ENCODE peak calls at places on chromosomes 11 and 22, in nine cellular contexts. C is WTC11; U is fibroblast of lung; W is stimulated activated CD4-positive, alpha-beta T cell treated with anti-CD3 and anti-CD28 coated beads, TNF-alpha, amount 100 ng/mL, for 4 hours; P is activated T-helper 1 cell treated with anti-CD3 and anti-CD28 coated beads, Interleukin-12 subunit alpha, Interleukin-12 subunit beta, Interleukin-2, Interleukin-4 antibody, amounts not matched to agents 30 ng/mL and 10 ng/mL and 1 ng/mL, durations not matched to agents 14 hours and 24 hours and 36 hours; Z is tibial nerve; L is T-helper 2 cell; J is effector memory CD4-positive, alpha-beta T cell; H is Peyer's patch. I is an unnamed sample.

GRCh38 chr22:20793386-20794131 is 19.6 kb downstream of the SERPIND1 start:
- DNase-seq in C (no peak), U (peak), W (no peak), P (no peak), Z (no peak), L (no peak), J (no peak), H (no peak), I (no peak)

GRCh38 chr22:46336119-46337078 is 885 bp downstream of the TRMU start:
- DNase-seq in C (peak), U (peak), W (no peak), P (no peak), Z (no peak), L (no peak), J (no peak), H (no peak), I (peak)

GRCh38 chr22:42214625-42215415 is 55.6 kb downstream of the TCF20 start:
- DNase-seq in C (no peak), U (no peak), W (no peak), P (no peak), Z (no peak), L (no peak), J (no peak), H (no peak), I (no peak)

GRCh38 chr11:124086447-124086846 is 28.8 kb upstream of the VWA5A start:
- DNase-seq in C (no peak), U (no peak), W (no peak), P (no peak), Z (no peak), L (no peak), J (no peak), H (no peak), I (no peak)

GRCh38 chr11:78008174-78008573 is 13.7 kb upstream of the INTS4 start:
- DNase-seq in C (no peak), U (no peak), W (no peak), P (no peak), Z (no peak), L (no peak), J (no peak), H (no peak), I (no peak)

GRCh38 chr11:124612567-124613245 is 1.5 kb downstream of the PANX3 start:
- DNase-seq in C (peak), U (no peak), W (no peak), P (no peak), Z (no peak), L (no peak), J (no peak), H (no peak), I (no peak)

GRCh38 chr11:432501-433100 is 9.2 kb downstream of the ANO9 start:
- DNase-seq in C (no peak), U (no peak), W (no peak), P (no peak), Z (no peak), L (no peak), J (no peak), H (no peak), I (no peak)

GRCh38 chr22:20249797-20250354 is 18.2 kb downstream of the RTN4R start:
- DNase-seq in C (no peak), U (peak), W (no peak), P (no peak), Z (peak), L (no peak), J (no peak), H (no peak), I (no peak)

GRCh38 chr11:65899356-65900124 is 648 bp downstream of the FOSL1 start:
- DNase-seq in C (peak), U (peak), W (peak), P (peak), Z (no peak), L (peak), J (peak), H (peak), I (peak)

GRCh38 chr11:7536102-7536501 is 22.3 kb downstream of the PPFIBP2 start:
- DNase-seq in C (peak), U (no peak), W (no peak), P (no peak), Z (no peak), L (no peak), J (no peak), H (peak), I (peak)

GRCh38 chr11:66414120-66414934 is 6.5 kb upstream of the NPAS4 start:
- DNase-seq in C (peak), U (no peak), W (no peak), P (no peak), Z (no peak), L (no peak), J (no peak), H (no peak), I (no peak)

GRCh38 chr22:44109417-44109816 is 71.3 kb upstream of the PARVG start:
- DNase-seq in C (no peak), U (no peak), W (no peak), P (no peak), Z (no peak), L (no peak), J (no peak), H (no peak), I (no peak)